ENCODE peak calls at places on chromosomes 3 and 15, in seven cellular contexts. X, L, Q, D, F, V and Y are unnamed samples.

GRCh38 chr15:89371145-89372044 is 36.8 kb upstream of the POLG start:
- DNase-seq in X (no peak), L (no peak), Q (no peak), D (no peak), F (peak), V (no peak), Y (no peak)

GRCh38 chr15:52113246-52113645 is 671 bp upstream of the BCL2L10 start:
- DNase-seq in X (no peak), L (no peak), Q (no peak), D (no peak), F (no peak), V (no peak), Y (no peak)

GRCh38 chr3:145490088-145491055 is 670.6 kb downstream of the PLOD2 start:
- DNase-seq in X (no peak), L (no peak), Q (no peak), D (no peak), F (no peak), V (no peak), Y (no peak)

GRCh38 chr15:22960126-22960525 is 20.0 kb downstream of the CYFIP1 start:
- DNase-seq in X (no peak), L (no peak), Q (no peak), D (no peak), F (no peak), V (no peak), Y (no peak)

GRCh38 chr3:63642488-63642887 is 10.0 kb upstream of the SNTN start:
- DNase-seq in X (no peak), L (no peak), Q (no peak), D (no peak), F (no peak), V (no peak), Y (no peak)

GRCh38 chr3:50136714-50137405 is 18.3 kb upstream of the SEMA3F start:
- DNase-seq in X (no peak), L (no peak), Q (no peak), D (no peak), F (no peak), V (no peak), Y (no peak)

GRCh38 chr3:123143669-123144411 is 57.9 kb upstream of the SEC22A start:
- DNase-seq in X (no peak), L (no peak), Q (no peak), D (peak), F (no peak), V (no peak), Y (no peak)

GRCh38 chr15:33621156-33621555 is 310.4 kb downstream of the RYR3 start:
- DNase-seq in X (no peak), L (no peak), Q (no peak), D (no peak), F (peak), V (no peak), Y (no peak)

GRCh38 chr3:74135808-74136207 is 478.7 kb downstream of the CNTN3 start:
- DNase-seq in X (no peak), L (no peak), Q (no peak), D (no peak), F (no peak), V (no peak), Y (no peak)

GRCh38 chr15:31254431-31255175 is 72.0 kb upstream of the KLF13 start:
- DNase-seq in X (no peak), L (peak), Q (no peak), D (peak), F (peak), V (peak), Y (peak)

GRCh38 chr3:124810970-124811369 is 76.2 kb downstream of the ITGB5 start:
- DNase-seq in X (no peak), L (no peak), Q (no peak), D (no peak), F (no peak), V (no peak), Y (no peak)

GRCh38 chr3:25664066-25664809 is 469 bp downstream of the TOP2B start:
- DNase-seq in X (peak), L (no peak), Q (peak), D (peak), F (peak), V (peak), Y (no peak)

GRCh38 chr3:43885908-43886618 is 195.3 kb downstream of the ABHD5 start:
- DNase-seq in X (no peak), L (no peak), Q (no peak), D (no peak), F (no peak), V (no peak), Y (no peak)

GRCh38 chr15:69753867-69754266 is 301.2 kb downstream of the RPLP1 start:
- DNase-seq in X (no peak), L (no peak), Q (no peak), D (no peak), F (no peak), V (no peak), Y (no peak)

GRCh38 chr15:90106522-90107117 is 4.4 kb upstream of the IDH2 start:
- DNase-seq in X (peak), L (no peak), Q (no peak), D (peak), F (peak), V (peak), Y (no peak)

GRCh38 chr15:80264031-80264430 is 12.0 kb upstream of the CTXND1 start:
- DNase-seq in X (no peak), L (no peak), Q (no peak), D (peak), F (peak), V (peak), Y (no peak)

GRCh38 chr15:80260566-80260965 is 8.6 kb upstream of the CTXND1 start:
- DNase-seq in X (no peak), L (no peak), Q (no peak), D (no peak), F (no peak), V (no peak), Y (no peak)

GRCh38 chr15:80265021-80265420 is 13.0 kb upstream of the CTXND1 start:
- DNase-seq in X (no peak), L (no peak), Q (no peak), D (no peak), F (no peak), V (peak), Y (no peak)

DNA sequence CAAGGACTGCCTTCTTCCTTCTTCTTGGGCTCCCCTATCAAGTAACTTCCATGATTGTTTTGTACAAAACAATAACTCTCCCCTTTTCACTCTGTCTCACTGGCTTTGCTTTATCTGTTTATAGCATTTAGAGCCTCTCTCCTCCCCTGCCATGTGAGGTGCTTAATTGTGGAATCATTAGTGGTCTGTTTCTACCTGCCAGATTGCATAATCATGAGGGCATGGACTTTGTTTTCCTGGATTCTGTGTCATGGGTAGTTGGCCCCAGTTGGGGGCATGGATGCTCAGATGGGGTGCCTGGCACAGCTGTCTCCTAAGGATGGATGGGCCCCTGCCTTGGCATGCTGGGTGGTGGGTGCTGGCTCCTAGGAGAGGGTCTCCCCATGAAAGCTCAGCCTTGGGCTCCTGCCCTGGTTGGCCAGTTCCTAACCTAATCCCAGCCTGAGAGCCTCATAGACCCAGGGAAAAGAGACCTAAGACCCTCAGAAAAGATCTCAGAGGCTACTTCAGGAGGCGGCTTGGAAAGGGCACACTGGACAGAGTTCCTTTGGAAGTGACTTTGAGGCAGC is 8.0 kb upstream of the CTXND1 start:
- DNase-seq in X (no peak), L (no peak), Q (no peak), D (no peak), F (no peak), V (no peak), Y (no peak)
- TF ChIP-seq CTCF in X (no peak), L (no peak), Q (no peak), D (no peak), F (no peak), V (no peak), Y (no peak)

DNA sequence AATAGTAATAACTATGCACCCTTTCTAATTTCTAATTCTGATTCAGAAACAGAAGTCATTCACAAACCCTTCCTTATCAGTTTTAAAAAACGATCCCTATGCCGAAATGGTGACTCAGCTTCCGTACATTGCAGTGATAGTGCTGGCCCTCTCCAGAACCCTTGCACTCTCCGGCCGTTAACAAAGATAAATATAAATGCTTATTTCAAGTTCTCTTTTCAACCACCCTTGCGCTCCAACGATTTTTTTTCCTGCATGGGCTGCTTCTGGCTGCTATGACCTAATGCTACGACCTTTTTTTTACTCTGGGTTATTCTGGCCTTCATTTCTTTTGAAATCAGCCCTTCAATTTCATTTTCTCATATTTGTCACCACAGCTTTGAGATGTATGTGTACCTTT is 646.2 kb downstream of the NTRK3 start:
- DNase-seq in X (no peak), L (no peak), Q (no peak), D (peak), F (peak), V (no peak), Y (no peak)
- H3K4me3 ChIP-seq in X (no peak), L (no peak), Q (no peak), D (no peak), F (no peak), V (no peak), Y (no peak)

DNA sequence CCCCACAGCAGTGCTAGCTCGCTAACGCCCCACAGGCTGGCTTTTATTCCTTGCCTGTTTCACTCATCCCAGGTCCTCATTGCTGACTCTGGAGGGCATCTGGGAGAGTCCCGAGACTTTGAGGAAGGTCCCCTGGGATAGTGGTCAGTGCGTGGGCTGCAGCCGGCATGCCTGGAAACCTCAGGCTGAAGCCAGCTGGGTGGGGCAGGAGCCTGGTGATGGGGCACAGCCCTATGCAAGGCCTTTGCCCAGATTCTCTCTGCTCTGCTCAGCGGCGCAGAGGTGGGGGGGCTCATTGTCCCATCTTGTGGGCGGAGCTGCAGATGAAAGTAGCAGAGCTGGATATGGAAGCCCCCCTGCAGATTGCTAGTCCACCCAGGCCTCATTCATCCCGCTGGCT is 55.7 kb upstream of the SMAD6 start:
- DNase-seq in X (no peak), L (no peak), Q (no peak), D (peak), F (peak), V (no peak), Y (peak)
- TF ChIP-seq CTCF in X (no peak), L (no peak), Q (no peak), D (no peak), F (no peak), V (no peak), Y (no peak)

GRCh38 chr15:45869034-45869668 is 234.3 kb downstream of the SQOR start:
- DNase-seq in X (no peak), L (no peak), Q (no peak), D (no peak), F (no peak), V (no peak), Y (no peak)
- H3K4me3 ChIP-seq in X (no peak), L (no peak), Q (no peak), D (no peak), F (no peak), V (no peak), Y (no peak)

GRCh38 chr3:23664459-23664858 is 141.3 kb upstream of the UBE2E1 start:
- DNase-seq in X (no peak), L (no peak), Q (no peak), D (no peak), F (no peak), V (peak), Y (no peak)
- TF ChIP-seq CTCF in X (no peak), L (no peak), Q (no peak), D (no peak), F (no peak), V (no peak), Y (no peak)

GRCh38 chr3:66465587-66465986 is 35.2 kb downstream of the LRIG1 start:
- DNase-seq in X (no peak), L (no peak), Q (no peak), D (no peak), F (no peak), V (no peak), Y (no peak)

GRCh38 chr3:66468016-66468735 is 32.6 kb downstream of the LRIG1 start:
- DNase-seq in X (no peak), L (no peak), Q (no peak), D (no peak), F (peak), V (no peak), Y (peak)

GRCh38 chr3:66465034-66465433 is 35.8 kb downstream of the LRIG1 start:
- DNase-seq in X (no peak), L (no peak), Q (no peak), D (no peak), F (no peak), V (no peak), Y (no peak)

GRCh38 chr3:66464512-66464894 is 36.3 kb downstream of the LRIG1 start:
- DNase-seq in X (no peak), L (no peak), Q (no peak), D (no peak), F (peak), V (no peak), Y (no peak)

GRCh38 chr3:66466606-66467270 is 34.1 kb downstream of the LRIG1 start:
- DNase-seq in X (no peak), L (no peak), Q (no peak), D (no peak), F (no peak), V (no peak), Y (no peak)
- H3K4me3 ChIP-seq in X (no peak), L (no peak), Q (no peak), D (no peak), F (no peak), V (no peak), Y (no peak)

GRCh38 chr3:39005295-39005694 is 46.4 kb downstream of the SCN11A start:
- DNase-seq in X (no peak), L (no peak), Q (no peak), D (no peak), F (no peak), V (no peak), Y (no peak)

GRCh38 chr3:38996193-38996592 is 55.6 kb downstream of the SCN11A start:
- DNase-seq in X (no peak), L (no peak), Q (no peak), D (no peak), F (no peak), V (no peak), Y (no peak)

GRCh38 chr3:38998086-38998485 is 53.7 kb downstream of the SCN11A start:
- DNase-seq in X (no peak), L (peak), Q (no peak), D (no peak), F (no peak), V (peak), Y (no peak)

GRCh38 chr3:39000008-39000450 is 51.7 kb downstream of the SCN11A start:
- DNase-seq in X (no peak), L (peak), Q (no peak), D (no peak), F (peak), V (peak), Y (peak)
- TF ChIP-seq CTCF in X (peak), L (peak), Q (peak), D (peak), F (peak), V (peak), Y (peak)